ENCODE peak calls at places on chromosomes 13 and 19, in seven cellular contexts. One of them, this sample, is unnamed. For H3K4me1, the result is how much of the 10 kb centered on the place peaks cover.

GRCh38 chr13:51645154-51645650 is 60.9 kb downstream of the WDFY2 start:
- DNase-seq in K562: no peak
- DNase-seq in SK-N-SH: no peak
- DNase-seq in GM23338: peak
- DNase-seq in HepG2: no peak
- DNase-seq in GM12878: no peak
- DNase-seq in HCT116: no peak
- DNase-seq in this sample: no peak

GRCh38 chr13:37306778-37307544 is 201.5 kb upstream of the CSNK1A1L start:
- DNase-seq in K562: no peak
- DNase-seq in SK-N-SH: no peak
- DNase-seq in GM23338: no peak
- DNase-seq in HepG2: no peak
- DNase-seq in GM12878: no peak
- DNase-seq in HCT116: no peak
- DNase-seq in this sample: no peak

GRCh38 chr19:32227561-32228165 is 117.7 kb upstream of the ZNF507 start:
- DNase-seq in K562: no peak
- DNase-seq in SK-N-SH: no peak
- DNase-seq in GM23338: peak
- DNase-seq in HepG2: no peak
- DNase-seq in GM12878: no peak
- DNase-seq in HCT116: no peak
- DNase-seq in this sample: no peak

GRCh38 chr13:43979492-43979891 is 99.8 kb downstream of the LACC1 start:
- DNase-seq in K562: no peak
- DNase-seq in SK-N-SH: no peak
- DNase-seq in GM23338: no peak
- DNase-seq in HepG2: no peak
- DNase-seq in GM12878: no peak
- DNase-seq in HCT116: no peak
- DNase-seq in this sample: no peak

GRCh38 chr13:35630551-35631275 is 154.2 kb upstream of the MAB21L1 start:
- DNase-seq in K562: peak
- DNase-seq in SK-N-SH: peak
- DNase-seq in GM23338: peak
- DNase-seq in HepG2: peak
- DNase-seq in GM12878: no peak
- DNase-seq in HCT116: peak
- DNase-seq in this sample: no peak

GRCh38 chr13:30105381-30105780 is 202.0 kb downstream of the KATNAL1 start:
- DNase-seq in K562: no peak
- DNase-seq in SK-N-SH: no peak
- DNase-seq in GM23338: peak
- DNase-seq in HepG2: no peak
- DNase-seq in GM12878: no peak
- DNase-seq in HCT116: no peak
- DNase-seq in this sample: no peak

GRCh38 chr19:48341006-48341405 is 15.7 kb downstream of the EMP3 start:
- DNase-seq in K562: no peak
- DNase-seq in SK-N-SH: peak
- DNase-seq in GM23338: no peak
- DNase-seq in HepG2: no peak
- DNase-seq in GM12878: no peak
- DNase-seq in HCT116: no peak
- DNase-seq in this sample: no peak

GRCh38 chr13:80235559-80236296 is 105.2 kb downstream of the SPRY2 start:
- DNase-seq in K562: no peak
- DNase-seq in SK-N-SH: no peak
- DNase-seq in GM23338: peak
- DNase-seq in HepG2: no peak
- DNase-seq in GM12878: no peak
- DNase-seq in HCT116: no peak
- DNase-seq in this sample: peak

GRCh38 chr19:47323872-47324271 is 8.1 kb upstream of the C5AR2 start:
- DNase-seq in K562: no peak
- DNase-seq in SK-N-SH: peak
- DNase-seq in GM23338: no peak
- DNase-seq in HepG2: no peak
- DNase-seq in GM12878: no peak
- DNase-seq in HCT116: no peak
- DNase-seq in this sample: no peak

GRCh38 chr13:76837811-76838210 is 48.4 kb downstream of the KCTD12 start:
- DNase-seq in K562: no peak
- DNase-seq in SK-N-SH: no peak
- DNase-seq in GM23338: no peak
- DNase-seq in HepG2: no peak
- DNase-seq in GM12878: no peak
- DNase-seq in HCT116: no peak
- DNase-seq in this sample: no peak

GRCh38 chr13:33508060-33508459 is 222.5 kb upstream of the STARD13 start:
- DNase-seq in K562: no peak
- DNase-seq in SK-N-SH: no peak
- DNase-seq in GM23338: no peak
- DNase-seq in HepG2: no peak
- DNase-seq in GM12878: no peak
- DNase-seq in HCT116: no peak
- DNase-seq in this sample: no peak

GRCh38 chr19:2777952-2778683 is 5.0 kb downstream of the SGTA start:
- DNase-seq in K562: no peak
- DNase-seq in SK-N-SH: no peak
- DNase-seq in GM23338: no peak
- DNase-seq in HepG2: no peak
- DNase-seq in GM12878: no peak
- DNase-seq in HCT116: no peak
- DNase-seq in this sample: no peak

GRCh38 chr13:24670927-24671326 is 9.3 kb upstream of the ATP12A start:
- DNase-seq in K562: peak
- DNase-seq in SK-N-SH: peak
- DNase-seq in GM23338: peak
- DNase-seq in HepG2: no peak
- DNase-seq in GM12878: no peak
- DNase-seq in HCT116: peak
- DNase-seq in this sample: no peak

GRCh38 chr19:22595918-22596341 is 38.2 kb upstream of the ZNF492 start:
- DNase-seq in K562: peak
- DNase-seq in SK-N-SH: peak
- DNase-seq in GM23338: no peak
- DNase-seq in HepG2: no peak
- DNase-seq in GM12878: no peak
- DNase-seq in HCT116: no peak
- DNase-seq in this sample: no peak

GRCh38 chr19:41641879-41642485 is 15.1 kb upstream of the CEACAM4 start:
- DNase-seq in K562: peak
- DNase-seq in SK-N-SH: peak
- DNase-seq in GM23338: peak
- DNase-seq in HepG2: peak
- DNase-seq in GM12878: peak
- DNase-seq in HCT116: peak
- DNase-seq in this sample: peak

GRCh38 chr19:35797663-35798062 is 15.0 kb downstream of the PRODH2 start:
- DNase-seq in K562: peak
- DNase-seq in SK-N-SH: no peak
- DNase-seq in GM23338: peak
- DNase-seq in HepG2: no peak
- DNase-seq in GM12878: no peak
- DNase-seq in HCT116: no peak
- DNase-seq in this sample: no peak

GRCh38 chr19:4338441-4339350 is at the start of gene STAP2:
- DNase-seq in K562: no peak
- DNase-seq in SK-N-SH: no peak
- DNase-seq in GM23338: peak
- DNase-seq in HepG2: peak
- DNase-seq in GM12878: no peak
- DNase-seq in HCT116: no peak
- DNase-seq in this sample: no peak

GRCh38 chr19:7292950-7293794 is 1.0 kb downstream of the INSR start:
- DNase-seq in K562: no peak
- DNase-seq in SK-N-SH: peak
- DNase-seq in GM23338: peak
- DNase-seq in HepG2: peak
- DNase-seq in GM12878: no peak
- DNase-seq in HCT116: no peak
- DNase-seq in this sample: no peak

GRCh38 chr19:7288977-7289376 is 5.2 kb downstream of the INSR start:
- DNase-seq in K562: no peak
- DNase-seq in SK-N-SH: peak
- DNase-seq in GM23338: no peak
- DNase-seq in HepG2: no peak
- DNase-seq in GM12878: no peak
- DNase-seq in HCT116: no peak
- DNase-seq in this sample: no peak

GRCh38 chr19:7294571-7295212 is 478 bp upstream of the INSR start:
- DNase-seq in K562: peak
- DNase-seq in SK-N-SH: peak
- DNase-seq in GM23338: peak
- DNase-seq in HepG2: peak
- DNase-seq in GM12878: no peak
- DNase-seq in HCT116: peak
- DNase-seq in this sample: no peak

GRCh38 chr19:7293795-7294570 is at the start of gene INSR:
- DNase-seq in K562: peak
- DNase-seq in SK-N-SH: peak
- DNase-seq in GM23338: peak
- DNase-seq in HepG2: peak
- DNase-seq in GM12878: peak
- DNase-seq in HCT116: peak
- DNase-seq in this sample: no peak

GRCh38 chr19:7292352-7292949 is 1.8 kb downstream of the INSR start:
- DNase-seq in K562: no peak
- DNase-seq in SK-N-SH: no peak
- DNase-seq in GM23338: peak
- DNase-seq in HepG2: no peak
- DNase-seq in GM12878: no peak
- DNase-seq in HCT116: no peak
- DNase-seq in this sample: no peak
- H3K4me1 ChIP-seq in K562: under half
- H3K4me1 ChIP-seq in SK-N-SH: under half
- H3K4me1 ChIP-seq in GM23338: under half
- H3K4me1 ChIP-seq in HepG2: half or more
- H3K4me1 ChIP-seq in GM12878: under half
- H3K4me1 ChIP-seq in HCT116: under half
- H3K4me1 ChIP-seq in this sample: under half

GRCh38 chr13:39552233-39552632 is 50.8 kb downstream of the LHFPL6 start:
- DNase-seq in K562: no peak
- DNase-seq in SK-N-SH: no peak
- DNase-seq in GM23338: no peak
- DNase-seq in HepG2: no peak
- DNase-seq in GM12878: no peak
- DNase-seq in HCT116: no peak
- DNase-seq in this sample: no peak
- TF ChIP-seq POLR2AphosphoS5 in K562: no peak
- TF ChIP-seq POLR2AphosphoS5 in SK-N-SH: no peak
- TF ChIP-seq POLR2AphosphoS5 in GM23338: no peak
- TF ChIP-seq POLR2AphosphoS5 in HepG2: no peak
- TF ChIP-seq POLR2AphosphoS5 in GM12878: no peak
- TF ChIP-seq POLR2AphosphoS5 in HCT116: no peak
- TF ChIP-seq POLR2AphosphoS5 in this sample: no peak

DNA sequence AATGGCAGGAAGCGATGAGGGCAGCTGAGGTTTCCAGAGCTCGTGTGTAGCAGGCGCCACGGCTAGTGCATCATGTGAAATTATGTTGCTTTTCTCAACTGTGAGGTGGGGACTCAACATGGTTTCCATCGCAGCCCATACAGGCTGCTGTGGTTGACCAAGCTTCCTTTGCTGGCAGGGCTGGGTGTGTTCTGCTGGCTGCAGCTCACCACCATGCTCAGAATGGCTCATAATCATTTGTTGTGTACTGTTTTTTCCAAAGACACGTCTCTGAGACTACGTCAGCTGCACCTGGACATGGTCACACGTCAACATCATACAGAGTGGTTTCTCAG is 16.1 kb upstream of the RASA3 start:
- DNase-seq in K562: no peak
- DNase-seq in SK-N-SH: peak
- DNase-seq in GM23338: no peak
- DNase-seq in HepG2: no peak
- DNase-seq in GM12878: peak
- DNase-seq in HCT116: no peak
- DNase-seq in this sample: no peak
- TF ChIP-seq REST in K562: no peak
- TF ChIP-seq REST in SK-N-SH: no peak
- TF ChIP-seq REST in GM23338: no peak
- TF ChIP-seq REST in HepG2: no peak
- TF ChIP-seq REST in GM12878: no peak
- TF ChIP-seq REST in HCT116: no peak
- TF ChIP-seq REST in this sample: no peak

GRCh38 chr19:18279516-18280246 is 1.7 kb downstream of the JUND start:
- DNase-seq in K562: peak
- DNase-seq in SK-N-SH: peak
- DNase-seq in GM23338: peak
- DNase-seq in HepG2: peak
- DNase-seq in GM12878: peak
- DNase-seq in HCT116: peak
- DNase-seq in this sample: no peak

GRCh38 chr19:18280247-18281081 is 958 bp downstream of the JUND start:
- DNase-seq in K562: peak
- DNase-seq in SK-N-SH: peak
- DNase-seq in GM23338: peak
- DNase-seq in HepG2: peak
- DNase-seq in GM12878: no peak
- DNase-seq in HCT116: no peak
- DNase-seq in this sample: no peak

GRCh38 chr19:18279266-18279515 is 2.2 kb downstream of the JUND start:
- DNase-seq in K562: no peak
- DNase-seq in SK-N-SH: no peak
- DNase-seq in GM23338: no peak
- DNase-seq in HepG2: no peak
- DNase-seq in GM12878: no peak
- DNase-seq in HCT116: no peak
- DNase-seq in this sample: no peak

GRCh38 chr19:18281082-18282020 is at the start of gene JUND:
- DNase-seq in K562: peak
- DNase-seq in SK-N-SH: peak
- DNase-seq in GM23338: peak
- DNase-seq in HepG2: peak
- DNase-seq in GM12878: peak
- DNase-seq in HCT116: peak
- DNase-seq in this sample: no peak

DNA sequence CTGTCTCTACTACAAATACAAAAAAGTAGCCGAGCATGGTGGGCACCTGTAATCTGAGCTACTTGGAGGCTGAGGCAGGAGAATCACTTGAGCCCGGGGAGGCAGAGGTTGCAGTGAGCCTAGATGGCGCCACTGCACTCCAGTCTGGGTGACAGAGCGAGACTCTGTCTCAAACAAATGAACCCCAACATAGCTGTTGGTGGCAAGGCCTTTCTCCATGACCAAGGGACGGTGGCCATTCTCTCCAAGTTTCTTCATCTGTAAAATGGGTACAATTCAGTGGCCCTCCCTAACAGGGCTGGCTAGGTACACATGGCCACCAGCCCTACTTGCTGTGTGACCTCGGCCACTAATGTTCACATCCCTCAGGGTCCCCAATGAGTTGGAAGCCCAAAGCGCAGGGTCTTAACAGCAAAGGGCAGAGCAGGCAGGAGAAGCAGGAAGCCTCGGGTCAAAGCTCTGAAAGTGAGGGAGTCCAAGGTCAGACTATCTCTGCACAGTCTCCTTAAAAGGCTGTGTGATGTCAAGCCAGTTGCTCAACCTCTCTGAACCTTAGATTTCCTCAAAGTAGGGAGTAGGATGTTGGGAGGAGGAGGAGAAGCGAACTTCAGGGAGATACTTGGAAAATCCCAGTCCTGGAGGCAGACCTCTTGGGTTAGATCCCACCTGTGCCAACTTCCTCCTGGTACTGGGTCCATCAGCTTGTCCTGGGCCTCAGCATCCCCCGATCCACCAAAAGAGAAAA is 2.7 kb downstream of the JUND start:
- DNase-seq in K562: no peak
- DNase-seq in SK-N-SH: no peak
- DNase-seq in GM23338: peak
- DNase-seq in HepG2: no peak
- DNase-seq in GM12878: no peak
- DNase-seq in HCT116: no peak
- DNase-seq in this sample: no peak
- H3K4me1 ChIP-seq in K562: under half
- H3K4me1 ChIP-seq in SK-N-SH: under half
- H3K4me1 ChIP-seq in GM23338: under half
- H3K4me1 ChIP-seq in HepG2: half or more
- H3K4me1 ChIP-seq in GM12878: under half
- H3K4me1 ChIP-seq in HCT116: half or more
- H3K4me1 ChIP-seq in this sample: under half